ENCODE peak calls at places on chromosomes 2 and 18, in seven cellular contexts. J is T-cell; K is stimulated activated CD4-positive, alpha-beta T cell treated with anti-CD3 and anti-CD28 coated beads, Interleukin-12 subunit alpha, Interleukin-12 subunit beta, amount 100 ng/mL, for 4 hours; N is OCI-LY7; P is kidney tubule cell; V is non-pigmented ciliary epithelial cell; E is cerebellar nuclear complex. W is an unnamed sample.

GRCh38 chr2:21981127-21981526 is 857.4 kb downstream of the TDRD15 start:
- DNase-seq in J (no peak), K (no peak), N (no peak), P (no peak), V (peak), E (no peak), W (no peak)

GRCh38 chr2:112579280-112579679 is 5.1 kb upstream of the CHCHD5 start:
- DNase-seq in J (no peak), K (no peak), N (no peak), P (peak), V (peak), E (no peak), W (no peak)

GRCh38 chr2:150911766-150912280 is 349.8 kb downstream of the RBM43 start:
- DNase-seq in J (no peak), K (no peak), N (no peak), P (peak), V (peak), E (no peak), W (no peak)

GRCh38 chr2:186995092-186995491 is 146.1 kb upstream of the ZSWIM2 start:
- DNase-seq in J (no peak), K (no peak), N (no peak), P (no peak), V (peak), E (no peak), W (no peak)

GRCh38 chr2:101375653-101376052 is 11.7 kb downstream of the CREG2 start:
- DNase-seq in J (no peak), K (no peak), N (no peak), P (no peak), V (no peak), E (no peak), W (no peak)

GRCh38 chr2:39546409-39546808 is 109.3 kb upstream of the MAP4K3 start:
- DNase-seq in J (no peak), K (no peak), N (no peak), P (no peak), V (no peak), E (no peak), W (no peak)

GRCh38 chr18:3223356-3223755 is 3.6 kb upstream of the MYOM1 start:
- DNase-seq in J (no peak), K (no peak), N (no peak), P (no peak), V (no peak), E (no peak), W (no peak)

GRCh38 chr2:96556441-96557330 is 20.1 kb downstream of the ARID5A start:
- DNase-seq in J (no peak), K (peak), N (no peak), P (peak), V (no peak), E (no peak), W (no peak)

GRCh38 chr18:74896390-74896991 is 298.8 kb downstream of the ZNF407 start:
- DNase-seq in J (peak), K (no peak), N (peak), P (peak), V (no peak), E (no peak), W (no peak)